ENCODE peak calls at places on chromosomes 5 and 9, in six cellular contexts. J, I, O, G, R and A are unnamed samples.

GRCh38 chr9:137788561-137789294 is 88.9 kb upstream of the CACNA1B start:
- DNase-seq in J (no peak), I (no peak), O (no peak), G (no peak), R (no peak), A (no peak)

GRCh38 chr5:132746592-132747063 is 598 bp upstream of the CCNI2 start:
- DNase-seq in J (peak), I (peak), O (no peak), G (no peak), R (no peak), A (no peak)

GRCh38 chr5:175438234-175438857 is 5.6 kb downstream of the DRD1 start:
- DNase-seq in J (no peak), I (no peak), O (no peak), G (no peak), R (no peak), A (no peak)

GRCh38 chr5:10420926-10421325 is 20.8 kb upstream of the ROPN1L start:
- DNase-seq in J (no peak), I (no peak), O (no peak), G (no peak), R (peak), A (no peak)

GRCh38 chr9:88355166-88355565 is 33.1 kb upstream of the SPIN1 start:
- DNase-seq in J (peak), I (no peak), O (no peak), G (no peak), R (no peak), A (no peak)

GRCh38 chr5:134873494-134873893 is 677 bp upstream of the TXNDC15 start:
- DNase-seq in J (peak), I (peak), O (no peak), G (peak), R (no peak), A (no peak)

GRCh38 chr5:174692982-174693422 is 31.4 kb upstream of the MSX2 start:
- DNase-seq in J (no peak), I (no peak), O (no peak), G (no peak), R (no peak), A (no peak)

GRCh38 chr5:154039458-154039829 is 677 bp downstream of the MFAP3 start:
- DNase-seq in J (no peak), I (no peak), O (no peak), G (no peak), R (no peak), A (no peak)

GRCh38 chr5:90939208-90939607 is 380.6 kb downstream of the ADGRV1 start:
- DNase-seq in J (no peak), I (no peak), O (no peak), G (no peak), R (no peak), A (no peak)

GRCh38 chr5:27020965-27021364 is 17.4 kb downstream of the CDH9 start:
- DNase-seq in J (no peak), I (no peak), O (no peak), G (no peak), R (peak), A (no peak)

GRCh38 chr9:130901498-130902203 is 5.0 kb upstream of the QRFP start:
- DNase-seq in J (no peak), I (no peak), O (no peak), G (no peak), R (no peak), A (no peak)

GRCh38 chr9:89497978-89498844 is at the start of gene SEMA4D:
- DNase-seq in J (peak), I (peak), O (no peak), G (peak), R (peak), A (no peak)

GRCh38 chr9:74379718-74380117 is 117.4 kb upstream of the RORB start:
- DNase-seq in J (peak), I (no peak), O (no peak), G (no peak), R (peak), A (no peak)

GRCh38 chr9:114367823-114368609 is 19.8 kb downstream of the AKNA start:
- DNase-seq in J (no peak), I (no peak), O (no peak), G (no peak), R (no peak), A (no peak)

GRCh38 chr9:19748278-19749126 is 40.3 kb downstream of the SLC24A2 start:
- DNase-seq in J (no peak), I (no peak), O (no peak), G (no peak), R (no peak), A (no peak)

GRCh38 chr9:118302721-118303120 is 598.5 kb downstream of the TLR4 start:
- DNase-seq in J (no peak), I (no peak), O (no peak), G (no peak), R (no peak), A (no peak)

GRCh38 chr9:91001146-91001611 is 199.6 kb downstream of the SYK start:
- DNase-seq in J (no peak), I (no peak), O (no peak), G (no peak), R (peak), A (no peak)

GRCh38 chr9:92728831-92729734 is 35.5 kb downstream of the BICD2 start:
- DNase-seq in J (no peak), I (no peak), O (no peak), G (peak), R (no peak), A (no peak)

GRCh38 chr9:104906441-104907277 is 21.3 kb downstream of the ABCA1 start:
- DNase-seq in J (no peak), I (no peak), O (no peak), G (no peak), R (peak), A (no peak)

GRCh38 chr5:891837-892389 is 688 bp downstream of the BRD9 start:
- DNase-seq in J (peak), I (no peak), O (no peak), G (peak), R (peak), A (no peak)

GRCh38 chr5:169029661-169030274 is 271.2 kb downstream of the SLIT3 start:
- DNase-seq in J (no peak), I (no peak), O (no peak), G (no peak), R (peak), A (no peak)

GRCh38 chr9:27548055-27548741 is 18.6 kb upstream of the MOB3B start:
- DNase-seq in J (no peak), I (no peak), O (no peak), G (no peak), R (peak), A (no peak)

GRCh38 chr9:131081868-131082267 is 14.5 kb upstream of the AIF1L start:
- DNase-seq in J (no peak), I (no peak), O (no peak), G (no peak), R (no peak), A (no peak)

GRCh38 chr9:109052416-109052815 is 39.1 kb upstream of the CTNNAL1 start:
- DNase-seq in J (no peak), I (no peak), O (no peak), G (no peak), R (peak), A (no peak)

GRCh38 chr5:143922718-143923117 is 110.8 kb downstream of the HMHB1 start:
- DNase-seq in J (no peak), I (no peak), O (no peak), G (no peak), R (peak), A (no peak)

GRCh38 chr5:58153255-58153654 is 306.6 kb downstream of the PLK2 start:
- DNase-seq in J (no peak), I (no peak), O (no peak), G (no peak), R (no peak), A (no peak)

GRCh38 chr9:13787234-13787833 is 507.8 kb upstream of the MPDZ start:
- DNase-seq in J (no peak), I (no peak), O (no peak), G (no peak), R (peak), A (no peak)

GRCh38 chr5:125032286-125032685 is 285.8 kb upstream of the ZNF608 start:
- DNase-seq in J (no peak), I (no peak), O (no peak), G (no peak), R (no peak), A (no peak)

GRCh38 chr9:89387197-89387849 is 69.0 kb downstream of the SECISBP2 start:
- DNase-seq in J (no peak), I (no peak), O (no peak), G (no peak), R (no peak), A (no peak)